ENCODE peak calls at places on chromosomes 4 and X, in eight cellular contexts. One of them, this sample, is unnamed.

GRCh38 chrX:64427787-64428186 is 32.5 kb upstream of the MTMR8 start:
- DNase-seq in right lobe of liver: no peak
- DNase-seq in progenitor cell of endocrine pancreas: no peak
- DNase-seq in fibroblast of the aortic adventitia: no peak
- DNase-seq in kidney epithelial cell: no peak
- DNase-seq in foreskin fibroblast: no peak
- DNase-seq in nephron progenitor cell: no peak
- DNase-seq in GM20000: no peak
- DNase-seq in this sample: no peak

GRCh38 chr4:180688480-180688879 is 1554.7 kb upstream of the TENM3 start:
- DNase-seq in right lobe of liver: no peak
- DNase-seq in GM20000: no peak
- DNase-seq in nephron progenitor cell: no peak
- DNase-seq in foreskin fibroblast: no peak
- DNase-seq in fibroblast of the aortic adventitia: no peak
- DNase-seq in progenitor cell of endocrine pancreas: no peak
- DNase-seq in kidney epithelial cell: no peak
- DNase-seq in this sample: no peak

GRCh38 chr4:168183717-168184571 is 91.6 kb downstream of the ANXA10 start:
- DNase-seq in progenitor cell of endocrine pancreas: no peak
- DNase-seq in nephron progenitor cell: no peak
- DNase-seq in kidney epithelial cell: no peak
- DNase-seq in fibroblast of the aortic adventitia: peak
- DNase-seq in foreskin fibroblast: peak
- DNase-seq in GM20000: peak
- DNase-seq in right lobe of liver: no peak
- DNase-seq in this sample: peak

GRCh38 chr4:137934921-137935320 is 307.2 kb downstream of the SLC7A11 start:
- DNase-seq in nephron progenitor cell: no peak
- DNase-seq in kidney epithelial cell: no peak
- DNase-seq in progenitor cell of endocrine pancreas: no peak
- DNase-seq in right lobe of liver: no peak
- DNase-seq in foreskin fibroblast: no peak
- DNase-seq in fibroblast of the aortic adventitia: no peak
- DNase-seq in GM20000: no peak
- DNase-seq in this sample: no peak

GRCh38 chr4:109248322-109248895 is 54.0 kb downstream of the COL25A1 start:
- DNase-seq in kidney epithelial cell: no peak
- DNase-seq in GM20000: no peak
- DNase-seq in fibroblast of the aortic adventitia: no peak
- DNase-seq in foreskin fibroblast: no peak
- DNase-seq in progenitor cell of endocrine pancreas: no peak
- DNase-seq in nephron progenitor cell: no peak
- DNase-seq in right lobe of liver: no peak
- DNase-seq in this sample: no peak

GRCh38 chr4:101066586-101066985 is 280.7 kb downstream of the PPP3CA start:
- DNase-seq in kidney epithelial cell: no peak
- DNase-seq in right lobe of liver: no peak
- DNase-seq in fibroblast of the aortic adventitia: no peak
- DNase-seq in nephron progenitor cell: no peak
- DNase-seq in progenitor cell of endocrine pancreas: no peak
- DNase-seq in foreskin fibroblast: no peak
- DNase-seq in GM20000: no peak
- DNase-seq in this sample: no peak

GRCh38 chr4:139902328-139903217 is 237.0 kb downstream of the MGST2 start:
- DNase-seq in foreskin fibroblast: peak
- DNase-seq in right lobe of liver: no peak
- DNase-seq in nephron progenitor cell: no peak
- DNase-seq in GM20000: no peak
- DNase-seq in kidney epithelial cell: no peak
- DNase-seq in progenitor cell of endocrine pancreas: no peak
- DNase-seq in fibroblast of the aortic adventitia: no peak
- DNase-seq in this sample: no peak

GRCh38 chrX:150980186-150980585 is 2.9 kb upstream of the HMGB3 start:
- DNase-seq in nephron progenitor cell: no peak
- DNase-seq in right lobe of liver: no peak
- DNase-seq in foreskin fibroblast: no peak
- DNase-seq in progenitor cell of endocrine pancreas: no peak
- DNase-seq in fibroblast of the aortic adventitia: no peak
- DNase-seq in kidney epithelial cell: no peak
- DNase-seq in GM20000: no peak
- DNase-seq in this sample: no peak

DNA sequence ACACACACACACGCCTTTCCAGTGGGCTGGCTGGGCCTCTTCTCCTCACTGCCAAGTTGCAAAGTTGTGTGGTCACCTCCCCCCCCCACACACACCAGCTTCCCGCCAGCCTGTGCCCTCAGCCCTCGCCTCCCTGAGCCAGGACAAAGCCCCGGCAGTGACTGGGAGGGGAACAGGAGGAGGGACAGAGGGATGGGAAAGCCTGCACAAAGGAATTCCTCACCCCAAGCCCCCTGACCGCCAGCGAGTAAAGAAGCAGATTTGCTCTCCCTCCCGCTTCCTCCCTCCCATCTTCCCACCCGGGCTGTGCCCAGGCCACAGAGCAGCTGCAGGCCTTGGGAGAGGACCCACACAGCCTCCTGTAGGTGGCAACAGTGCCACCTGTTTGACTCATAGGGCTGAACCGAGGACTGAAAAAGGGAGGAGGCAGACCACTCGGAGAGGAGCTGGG is at the start of gene GDPD2:
- DNase-seq in fibroblast of the aortic adventitia: peak
- DNase-seq in nephron progenitor cell: peak
- DNase-seq in GM20000: no peak
- DNase-seq in foreskin fibroblast: no peak
- DNase-seq in progenitor cell of endocrine pancreas: no peak
- DNase-seq in kidney epithelial cell: no peak
- DNase-seq in right lobe of liver: no peak
- DNase-seq in this sample: no peak
- TF ChIP-seq CTCF in fibroblast of the aortic adventitia: no peak
- TF ChIP-seq CTCF in nephron progenitor cell: no peak
- TF ChIP-seq CTCF in GM20000: no peak
- TF ChIP-seq CTCF in foreskin fibroblast: no peak
- TF ChIP-seq CTCF in progenitor cell of endocrine pancreas: peak
- TF ChIP-seq CTCF in kidney epithelial cell: peak
- TF ChIP-seq CTCF in right lobe of liver: no peak
- TF ChIP-seq CTCF in this sample: no peak

DNA sequence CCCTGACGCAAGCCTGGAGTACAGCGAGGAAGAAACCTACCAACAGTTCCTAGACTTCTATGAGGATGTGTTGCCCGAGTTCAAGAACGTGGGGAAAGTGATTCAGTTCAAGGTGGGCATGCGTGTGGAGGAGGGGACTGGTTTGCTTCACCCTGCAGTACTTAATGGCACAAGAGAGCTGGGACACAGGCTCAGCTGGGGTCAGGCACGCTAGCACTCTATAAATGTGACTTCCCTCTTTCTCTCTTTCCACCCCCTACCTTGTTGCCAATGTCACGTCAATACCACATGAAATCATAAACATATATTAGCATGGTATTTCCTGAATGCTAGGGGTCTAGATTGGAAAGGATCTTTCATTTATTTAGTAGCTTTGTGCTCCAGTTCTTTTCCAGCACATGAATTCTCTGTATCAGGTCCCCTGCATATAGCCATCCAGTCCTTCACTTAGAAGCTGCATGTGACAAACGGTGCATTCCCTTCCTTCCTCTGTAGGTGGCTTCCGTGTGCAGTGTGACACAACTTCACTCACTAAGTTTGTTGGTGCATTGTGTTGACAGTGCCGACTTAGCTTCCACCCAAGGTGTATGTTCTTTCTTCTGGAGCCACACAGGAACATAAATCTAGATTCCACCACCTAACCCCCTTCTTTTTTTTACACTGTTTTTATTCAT is 25.6 kb downstream of the ZRSR2 start:
- DNase-seq in kidney epithelial cell: no peak
- DNase-seq in progenitor cell of endocrine pancreas: no peak
- DNase-seq in fibroblast of the aortic adventitia: peak
- DNase-seq in GM20000: peak
- DNase-seq in right lobe of liver: no peak
- DNase-seq in nephron progenitor cell: peak
- DNase-seq in foreskin fibroblast: peak
- DNase-seq in this sample: peak
- TF ChIP-seq CTCF in kidney epithelial cell: peak
- TF ChIP-seq CTCF in progenitor cell of endocrine pancreas: peak
- TF ChIP-seq CTCF in fibroblast of the aortic adventitia: peak
- TF ChIP-seq CTCF in GM20000: no peak
- TF ChIP-seq CTCF in right lobe of liver: peak
- TF ChIP-seq CTCF in nephron progenitor cell: peak
- TF ChIP-seq CTCF in foreskin fibroblast: peak
- TF ChIP-seq CTCF in this sample: peak

DNA sequence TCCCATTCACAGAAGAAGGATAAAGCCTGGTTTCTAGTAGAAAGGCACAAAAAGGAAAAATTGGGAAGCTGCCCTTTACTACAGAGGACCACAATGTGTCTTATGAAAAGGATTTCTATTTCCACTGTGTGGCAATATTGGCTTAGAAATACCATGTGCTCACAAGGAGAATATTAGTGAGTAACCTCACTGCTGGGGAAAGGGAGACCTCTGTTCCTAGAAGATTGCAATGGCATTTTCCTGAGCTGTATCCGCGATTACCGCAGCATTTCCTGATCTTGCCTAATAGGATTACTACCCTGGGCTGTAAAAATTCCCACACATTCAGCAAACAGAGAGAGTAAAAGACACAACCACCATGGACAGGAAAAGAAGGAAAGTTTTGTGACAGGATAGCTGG is 308.8 kb upstream of the TECRL start:
- DNase-seq in GM20000: no peak
- DNase-seq in right lobe of liver: no peak
- DNase-seq in foreskin fibroblast: no peak
- DNase-seq in progenitor cell of endocrine pancreas: no peak
- DNase-seq in fibroblast of the aortic adventitia: peak
- DNase-seq in nephron progenitor cell: no peak
- DNase-seq in kidney epithelial cell: no peak
- DNase-seq in this sample: no peak
- TF ChIP-seq CTCF in GM20000: no peak
- TF ChIP-seq CTCF in right lobe of liver: no peak
- TF ChIP-seq CTCF in foreskin fibroblast: no peak
- TF ChIP-seq CTCF in progenitor cell of endocrine pancreas: no peak
- TF ChIP-seq CTCF in fibroblast of the aortic adventitia: no peak
- TF ChIP-seq CTCF in nephron progenitor cell: no peak
- TF ChIP-seq CTCF in kidney epithelial cell: no peak
- TF ChIP-seq CTCF in this sample: no peak

GRCh38 chr4:931194-931959 is 739 bp downstream of the GAK start:
- DNase-seq in right lobe of liver: peak
- DNase-seq in fibroblast of the aortic adventitia: peak
- DNase-seq in kidney epithelial cell: no peak
- DNase-seq in nephron progenitor cell: no peak
- DNase-seq in GM20000: peak
- DNase-seq in progenitor cell of endocrine pancreas: no peak
- DNase-seq in foreskin fibroblast: peak
- DNase-seq in this sample: no peak

GRCh38 chr4:930827-931193 is 1.3 kb downstream of the GAK start:
- DNase-seq in nephron progenitor cell: no peak
- DNase-seq in progenitor cell of endocrine pancreas: no peak
- DNase-seq in fibroblast of the aortic adventitia: no peak
- DNase-seq in right lobe of liver: peak
- DNase-seq in foreskin fibroblast: no peak
- DNase-seq in GM20000: no peak
- DNase-seq in kidney epithelial cell: no peak
- DNase-seq in this sample: no peak

GRCh38 chr4:929970-930625 is 2.0 kb downstream of the GAK start:
- DNase-seq in fibroblast of the aortic adventitia: peak
- DNase-seq in nephron progenitor cell: no peak
- DNase-seq in progenitor cell of endocrine pancreas: no peak
- DNase-seq in GM20000: no peak
- DNase-seq in kidney epithelial cell: no peak
- DNase-seq in foreskin fibroblast: no peak
- DNase-seq in right lobe of liver: peak
- DNase-seq in this sample: no peak

GRCh38 chr4:931960-932712 is at the start of the genes GAK and TMEM175:
- DNase-seq in right lobe of liver: peak
- DNase-seq in kidney epithelial cell: peak
- DNase-seq in GM20000: peak
- DNase-seq in nephron progenitor cell: peak
- DNase-seq in progenitor cell of endocrine pancreas: peak
- DNase-seq in fibroblast of the aortic adventitia: peak
- DNase-seq in foreskin fibroblast: peak
- DNase-seq in this sample: peak

DNA sequence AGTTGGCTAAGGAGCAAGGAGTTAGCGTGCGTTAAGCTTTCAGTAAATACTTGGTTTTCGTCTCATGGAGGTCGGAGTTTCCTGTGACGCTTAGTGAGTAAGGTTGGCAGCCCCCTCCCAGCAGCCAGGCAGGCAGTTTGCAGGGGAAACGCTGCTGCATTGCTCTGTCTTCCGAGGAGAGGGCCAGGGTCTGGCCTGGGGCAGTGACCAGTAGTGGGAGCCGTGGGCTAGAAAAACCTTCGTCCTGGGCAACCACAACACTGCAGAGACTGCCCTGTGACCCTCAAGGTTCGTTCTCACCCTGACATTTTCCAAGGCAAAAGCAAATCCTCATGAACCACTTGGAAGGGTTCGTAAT is 432 bp downstream of the TMEM175 start:
- DNase-seq in progenitor cell of endocrine pancreas: no peak
- DNase-seq in fibroblast of the aortic adventitia: no peak
- DNase-seq in right lobe of liver: peak
- DNase-seq in kidney epithelial cell: no peak
- DNase-seq in nephron progenitor cell: peak
- DNase-seq in GM20000: no peak
- DNase-seq in foreskin fibroblast: no peak
- DNase-seq in this sample: no peak
- TF ChIP-seq CTCF in progenitor cell of endocrine pancreas: peak
- TF ChIP-seq CTCF in fibroblast of the aortic adventitia: no peak
- TF ChIP-seq CTCF in right lobe of liver: no peak
- TF ChIP-seq CTCF in kidney epithelial cell: peak
- TF ChIP-seq CTCF in nephron progenitor cell: no peak
- TF ChIP-seq CTCF in GM20000: no peak
- TF ChIP-seq CTCF in foreskin fibroblast: no peak
- TF ChIP-seq CTCF in this sample: peak

GRCh38 chr4:16449381-16449780 is 223.1 kb upstream of the TAPT1 start:
- DNase-seq in right lobe of liver: no peak
- DNase-seq in progenitor cell of endocrine pancreas: no peak
- DNase-seq in kidney epithelial cell: no peak
- DNase-seq in foreskin fibroblast: no peak
- DNase-seq in nephron progenitor cell: no peak
- DNase-seq in fibroblast of the aortic adventitia: no peak
- DNase-seq in GM20000: no peak
- DNase-seq in this sample: no peak

GRCh38 chr4:16450031-16450430 is 223.8 kb upstream of the TAPT1 start:
- DNase-seq in nephron progenitor cell: no peak
- DNase-seq in right lobe of liver: no peak
- DNase-seq in progenitor cell of endocrine pancreas: no peak
- DNase-seq in kidney epithelial cell: no peak
- DNase-seq in foreskin fibroblast: no peak
- DNase-seq in GM20000: no peak
- DNase-seq in fibroblast of the aortic adventitia: no peak
- DNase-seq in this sample: no peak

GRCh38 chr4:16448240-16448639 is 222.0 kb upstream of the TAPT1 start:
- DNase-seq in fibroblast of the aortic adventitia: no peak
- DNase-seq in GM20000: no peak
- DNase-seq in kidney epithelial cell: no peak
- DNase-seq in nephron progenitor cell: no peak
- DNase-seq in foreskin fibroblast: no peak
- DNase-seq in right lobe of liver: no peak
- DNase-seq in progenitor cell of endocrine pancreas: no peak
- DNase-seq in this sample: no peak

GRCh38 chr4:16450724-16451123 is 224.5 kb upstream of the TAPT1 start:
- DNase-seq in GM20000: no peak
- DNase-seq in kidney epithelial cell: no peak
- DNase-seq in progenitor cell of endocrine pancreas: no peak
- DNase-seq in foreskin fibroblast: no peak
- DNase-seq in nephron progenitor cell: no peak
- DNase-seq in fibroblast of the aortic adventitia: peak
- DNase-seq in right lobe of liver: no peak
- DNase-seq in this sample: no peak
- TF ChIP-seq CTCF in GM20000: no peak
- TF ChIP-seq CTCF in kidney epithelial cell: no peak
- TF ChIP-seq CTCF in progenitor cell of endocrine pancreas: no peak
- TF ChIP-seq CTCF in foreskin fibroblast: peak
- TF ChIP-seq CTCF in nephron progenitor cell: no peak
- TF ChIP-seq CTCF in fibroblast of the aortic adventitia: peak
- TF ChIP-seq CTCF in right lobe of liver: no peak
- TF ChIP-seq CTCF in this sample: no peak

GRCh38 chr4:27357283-27357682 is 496.6 kb downstream of the STIM2 start:
- DNase-seq in kidney epithelial cell: no peak
- DNase-seq in right lobe of liver: no peak
- DNase-seq in nephron progenitor cell: no peak
- DNase-seq in foreskin fibroblast: no peak
- DNase-seq in progenitor cell of endocrine pancreas: no peak
- DNase-seq in GM20000: no peak
- DNase-seq in fibroblast of the aortic adventitia: peak
- DNase-seq in this sample: no peak
- TF ChIP-seq CTCF in kidney epithelial cell: no peak
- TF ChIP-seq CTCF in right lobe of liver: peak
- TF ChIP-seq CTCF in nephron progenitor cell: no peak
- TF ChIP-seq CTCF in foreskin fibroblast: peak
- TF ChIP-seq CTCF in progenitor cell of endocrine pancreas: peak
- TF ChIP-seq CTCF in GM20000: no peak
- TF ChIP-seq CTCF in fibroblast of the aortic adventitia: peak
- TF ChIP-seq CTCF in this sample: no peak